ENCODE peak calls at places on chromosomes 6 and 20, in six cellular contexts. Y, K, T, N, I and Q are unnamed samples.

GRCh38 chr20:19071442-19071717 is 141.1 kb upstream of the SLC24A3 start:
- DNase-seq in N (peak; percentile 38), I (no peak), K (no peak), Y (no peak), T (no peak), Q (no peak)

GRCh38 chr6:162068340-162068739 is 659.2 kb downstream of the PRKN start:
- DNase-seq in T (no peak), I (no peak), N (no peak), Y (no peak), K (no peak), Q (no peak)

GRCh38 chr6:89350281-89351037 is 2.1 kb downstream of the UBE2J1 start:
- DNase-seq in K (no peak), T (no peak), I (peak; percentile 56), Y (no peak), N (no peak), Q (peak; percentile 2)

GRCh38 chr20:25031241-25031640 is 26.7 kb downstream of the ACSS1 start:
- DNase-seq in I (no peak), N (no peak), Y (no peak), K (no peak), T (no peak), Q (no peak)

GRCh38 chr6:132115714-132116366 is 164.7 kb upstream of the CCN2 start:
- DNase-seq in K (peak; percentile 33), I (no peak), Y (no peak), T (no peak), N (no peak), Q (no peak)

GRCh38 chr20:25984933-25985332 is 288.3 kb upstream of the ZNF337 start:
- DNase-seq in T (peak; percentile 47), I (no peak), K (peak; percentile 49), Y (no peak), N (peak; percentile 54), Q (no peak)

GRCh38 chr20:44976698-44977097 is 10.4 kb downstream of the STK4 start:
- DNase-seq in N (no peak), Y (no peak), T (no peak), I (no peak), K (no peak), Q (no peak)

GRCh38 chr20:64053841-64054661 is 4.6 kb upstream of the SOX18 start:
- DNase-seq in T (no peak), I (no peak), K (no peak), N (peak; percentile 70), Y (no peak), Q (no peak)

GRCh38 chr6:24874128-24874527 is 61.6 kb downstream of the RIPOR2 start:
- DNase-seq in K (no peak), Y (no peak), N (no peak), I (no peak), T (no peak), Q (no peak)

GRCh38 chr6:86459978-86460377 is 477.4 kb upstream of the HTR1E start:
- DNase-seq in Y (no peak), N (no peak), T (no peak), I (no peak), K (no peak), Q (no peak)

GRCh38 chr6:165807249-165807951 is 144.4 kb upstream of the PDE10A start:
- DNase-seq in T (no peak), Y (no peak), N (no peak), I (no peak), K (no peak), Q (no peak)

GRCh38 chr20:3678198-3678597 is 3.6 kb downstream of the ADAM33 start:
- DNase-seq in I (no peak), N (no peak), K (no peak), T (no peak), Y (no peak), Q (no peak)

GRCh38 chr6:142842423-142843261 is 102.3 kb downstream of the HIVEP2 start:
- DNase-seq in K (peak; percentile 57), N (peak; percentile 31), Y (no peak), T (peak; percentile 50), I (peak; percentile 82), Q (peak; percentile 84)

GRCh38 chr6:161169690-161170089 is 104.2 kb downstream of the AGPAT4 start:
- DNase-seq in N (no peak), K (peak; percentile 62), I (peak; percentile 75), Y (no peak), T (no peak), Q (peak; percentile 39)

GRCh38 chr20:38002422-38002821 is 30.8 kb downstream of the TTI1 start:
- DNase-seq in Y (no peak), T (no peak), N (no peak), I (no peak), K (no peak), Q (no peak)

GRCh38 chr20:64106435-64106961 is 867 bp downstream of the NPBWR2 start:
- DNase-seq in Y (no peak), N (no peak), K (no peak), T (peak; percentile 4), I (no peak), Q (no peak)

GRCh38 chr6:125985967-125986294 is 409 bp upstream of the TRMT11 start:
- DNase-seq in I (no peak), N (no peak), K (no peak), Y (no peak), T (no peak), Q (no peak)
- TF ChIP-seq CTCF in I (no peak), N (no peak), K (no peak), Y (no peak), T (no peak), Q (no peak)

GRCh38 chr20:62900692-62901584 is 25.4 kb downstream of the DIDO1 start:
- DNase-seq in N (no peak), Y (no peak), T (no peak), K (no peak), I (no peak), Q (no peak)
- TF ChIP-seq CTCF in N (no peak), Y (no peak), T (no peak), K (peak; percentile 20), I (peak; percentile 27), Q (no peak)

DNA sequence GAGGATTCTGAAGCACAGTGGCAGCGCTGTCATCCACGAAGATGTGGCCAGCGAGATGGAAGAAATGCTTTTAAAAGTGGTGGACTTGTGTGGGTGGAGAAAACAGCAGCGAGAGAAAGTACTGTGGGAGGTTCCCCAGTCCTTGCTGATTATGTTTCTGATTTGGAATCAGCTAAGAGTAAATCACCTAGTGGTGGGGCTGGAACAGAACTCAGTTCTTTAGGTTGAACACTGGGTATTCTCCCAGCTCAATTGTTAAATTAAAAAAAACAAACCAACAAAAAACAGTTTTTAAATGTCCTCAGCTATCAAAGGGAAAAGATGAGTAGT is 515 bp upstream of the ZNF322 start:
- DNase-seq in N (peak; percentile 63), Y (no peak), I (peak; percentile 26), T (peak; percentile 15), K (peak; percentile 33), Q (peak; percentile 40)
- TF ChIP-seq CTCF in N (no peak), Y (peak; percentile 37), I (peak; percentile 35), T (peak; percentile 25), K (no peak), Q (no peak)

GRCh38 chr6:160048471-160048870 is 73.1 kb upstream of the SLC22A1 start:
- DNase-seq in K (no peak), I (no peak), T (no peak), N (no peak), Y (no peak), Q (no peak)
- TF ChIP-seq CTCF in K (no peak), I (no peak), T (no peak), N (no peak), Y (no peak), Q (no peak)

GRCh38 chr6:14316911-14317535 is 199.5 kb downstream of the CD83 start:
- DNase-seq in N (peak; percentile 58), Y (no peak), I (no peak), T (peak; percentile 7), K (no peak), Q (no peak)
- TF ChIP-seq CTCF in N (peak; percentile 43), Y (peak; percentile 7), I (no peak), T (no peak), K (no peak), Q (no peak)

GRCh38 chr6:157272372-157272771 is 50.9 kb downstream of the TMEM242 start:
- DNase-seq in T (no peak), Y (no peak), I (no peak), N (no peak), K (no peak), Q (no peak)

GRCh38 chr6:157271911-157272310 is 51.4 kb downstream of the TMEM242 start:
- DNase-seq in I (no peak), T (no peak), Y (no peak), K (no peak), N (no peak), Q (no peak)

GRCh38 chr6:157274116-157274470 is 49.2 kb downstream of the TMEM242 start:
- DNase-seq in Y (no peak), N (no peak), I (no peak), K (no peak), T (no peak), Q (no peak)

GRCh38 chr6:157273756-157274088 is 49.6 kb downstream of the TMEM242 start:
- DNase-seq in I (no peak), Y (no peak), N (peak; percentile 86), T (peak; percentile 73), K (peak; percentile 9), Q (no peak)

DNA sequence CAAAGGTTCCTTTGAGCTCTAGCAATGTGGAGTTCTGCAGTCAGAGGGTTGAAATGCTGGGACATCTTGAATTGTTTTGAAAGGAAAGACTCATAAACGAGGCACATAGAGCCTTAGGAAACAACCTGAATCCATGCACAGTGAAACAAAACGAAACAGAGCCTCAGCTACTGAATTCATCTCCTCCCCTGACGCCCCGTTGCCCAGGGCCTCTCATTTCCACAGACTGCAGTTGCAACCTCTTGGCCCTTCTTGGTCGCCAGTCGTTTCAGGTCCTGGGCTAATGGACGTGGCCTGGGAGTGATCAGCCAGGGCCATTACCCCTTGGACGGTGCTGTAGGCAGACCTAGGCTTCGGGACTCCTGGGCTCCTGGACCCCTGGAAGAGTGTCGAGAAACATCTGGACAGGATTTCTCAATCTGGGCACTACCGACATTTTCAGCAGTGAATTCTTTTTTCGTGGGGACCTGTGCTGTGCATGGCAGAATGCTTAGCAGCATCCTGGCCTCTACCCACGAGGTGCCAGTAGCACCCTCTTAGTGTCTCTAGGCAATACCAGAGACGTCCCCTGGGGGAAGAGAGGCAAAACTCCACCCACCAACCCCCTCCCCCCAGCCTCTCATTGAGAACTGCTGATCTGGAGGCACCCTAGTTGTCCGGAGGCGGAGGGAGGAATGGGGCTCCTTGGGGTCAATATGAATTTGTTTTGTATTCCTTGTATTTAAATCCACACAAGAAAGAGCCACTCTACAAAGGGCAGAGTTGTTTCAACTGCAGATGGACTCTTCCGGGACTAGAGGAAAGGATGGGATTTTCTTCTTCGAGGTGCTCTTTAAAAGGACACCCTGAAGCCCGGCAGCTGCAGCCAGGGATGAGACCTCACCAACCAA is 50.2 kb downstream of the TMEM242 start:
- DNase-seq in K (no peak), Y (no peak), I (no peak), T (peak; percentile 32), N (no peak), Q (no peak)
- TF ChIP-seq CTCF in K (no peak), Y (no peak), I (no peak), T (peak; percentile 26), N (no peak), Q (peak; percentile 8)

GRCh38 chr6:82056567-82056966 is 191.0 kb downstream of the IBTK start:
- DNase-seq in T (no peak), Y (no peak), N (no peak), I (no peak), K (no peak), Q (no peak)
- TF ChIP-seq CTCF in T (no peak), Y (no peak), N (no peak), I (no peak), K (no peak), Q (no peak)

GRCh38 chr6:50959081-50959641 is 140.5 kb downstream of the TFAP2B start:
- DNase-seq in K (no peak), N (no peak), I (no peak), Y (no peak), T (no peak), Q (no peak)
- TF ChIP-seq CTCF in K (no peak), N (no peak), I (no peak), Y (no peak), T (no peak), Q (no peak)